ENCODE peak calls at places on chromosomes 2 and 18, in eight cellular contexts. U, R, O, T, J, M, K and S are unnamed samples.

GRCh38 chr2:182761903-182762302 is 45.8 kb downstream of the DNAJC10 start:
- DNase-seq in J (no peak), K (no peak), U (no peak), M (peak; percentile 10), R (no peak), O (peak; percentile 55), T (no peak), S (peak; percentile 5)

GRCh38 chr2:211875488-211875887 is 663.1 kb downstream of the ERBB4 start:
- DNase-seq in R (no peak), O (peak; percentile 29), U (no peak), M (no peak), K (no peak), J (no peak), T (no peak), S (no peak)

GRCh38 chr2:61210332-61210981 is 48.5 kb downstream of the C2orf74 start:
- DNase-seq in R (no peak), K (peak; percentile 75), O (peak; percentile 70), M (peak; percentile 10), J (no peak), U (no peak), T (no peak), S (peak; percentile 31)

GRCh38 chr2:217289153-217289908 is 429.5 kb upstream of the TNP1 start:
- DNase-seq in M (no peak), R (no peak), T (peak; percentile 60), K (no peak), U (no peak), O (no peak), J (peak; percentile 43), S (no peak)

GRCh38 chr18:69490813-69491212 is 90.1 kb downstream of the DOK6 start:
- DNase-seq in T (no peak), M (peak; percentile 74), J (no peak), K (peak; percentile 21), U (no peak), R (no peak), O (peak; percentile 66), S (no peak)

GRCh38 chr18:3081558-3081957 is 68.6 kb upstream of the LPIN2 start:
- DNase-seq in J (no peak), K (no peak), O (no peak), U (no peak), M (no peak), R (no peak), T (no peak), S (no peak)

GRCh38 chr2:226985227-226985946 is 149.5 kb downstream of the RHBDD1 start:
- DNase-seq in K (peak; percentile 79), T (peak; percentile 17), J (peak; percentile 41), O (peak; percentile 84), M (peak; percentile 62), R (no peak), U (no peak), S (peak; percentile 57)

GRCh38 chr2:11698009-11698922 is 28.3 kb upstream of the NTSR2 start:
- DNase-seq in J (no peak), R (no peak), M (no peak), K (peak; percentile 68), U (peak; percentile 80), O (peak; percentile 31), T (no peak), S (no peak)

GRCh38 chr2:29129586-29130281 is 14.5 kb downstream of the CLIP4 start:
- DNase-seq in J (no peak), U (no peak), R (no peak), O (peak; percentile 41), T (no peak), K (no peak), M (no peak), S (peak; percentile 18)

GRCh38 chr2:58870704-58871103 is 629.6 kb upstream of the FANCL start:
- DNase-seq in O (no peak), R (no peak), T (no peak), U (no peak), J (no peak), M (no peak), K (no peak), S (no peak)

GRCh38 chr18:23650963-23651927 is 11.5 kb downstream of the ANKRD29 start:
- DNase-seq in R (no peak), O (peak; percentile 21), M (peak; percentile 52), K (peak; percentile 80), J (no peak), U (no peak), T (no peak), S (no peak)

GRCh38 chr18:57931038-57931437 is 113.0 kb upstream of the NEDD4L start:
- DNase-seq in U (no peak), M (no peak), R (no peak), O (no peak), K (no peak), J (no peak), T (no peak), S (no peak)

GRCh38 chr18:50582500-50582899 is 22.6 kb downstream of the MAPK4 start:
- DNase-seq in K (no peak), T (no peak), O (no peak), M (no peak), J (no peak), U (peak; percentile 78), R (no peak), S (no peak)

GRCh38 chr2:219289537-219290361 is 10.6 kb downstream of the DNAJB2 start:
- DNase-seq in U (peak; percentile 84), M (peak; percentile 89), R (no peak), K (peak; percentile 79), O (peak; percentile 73), J (no peak), T (no peak), S (peak; percentile 77)

GRCh38 chr18:62372156-62372555 is 47.0 kb downstream of the TNFRSF11A start:
- DNase-seq in O (no peak), J (no peak), U (no peak), K (no peak), R (no peak), T (no peak), M (no peak), S (no peak)

GRCh38 chr2:56871641-56872040 is 687.9 kb downstream of the CCDC85A start:
- DNase-seq in O (peak; percentile 51), J (no peak), U (no peak), R (no peak), M (no peak), T (no peak), K (peak; percentile 62), S (peak; percentile 6)

GRCh38 chr2:68734688-68735525 is at the start of gene ARHGAP25:
- DNase-seq in O (peak; percentile 38), R (no peak), M (no peak), U (no peak), K (no peak), T (no peak), J (no peak), S (no peak)

GRCh38 chr2:17547737-17548136 is 7.2 kb downstream of the VSNL1 start:
- DNase-seq in J (no peak), O (no peak), M (no peak), T (no peak), R (no peak), K (no peak), U (no peak), S (no peak)

GRCh38 chr2:151976945-151977353 is 121.9 kb downstream of the CACNB4 start:
- DNase-seq in M (no peak), O (no peak), T (no peak), J (no peak), U (no peak), K (no peak), R (no peak), S (no peak)

GRCh38 chr2:109376796-109377495 is 236.8 kb downstream of the SEPTIN10 start:
- DNase-seq in O (no peak), K (peak; percentile 39), U (no peak), T (no peak), R (no peak), M (no peak), J (peak; percentile 22), S (no peak)

GRCh38 chr18:79882522-79883241 is 68.8 kb downstream of the SLC66A2 start:
- DNase-seq in K (no peak), T (no peak), M (no peak), O (no peak), R (no peak), J (peak; percentile 54), U (peak; percentile 28), S (no peak)

GRCh38 chr18:9854801-9855676 is 30.7 kb upstream of the TXNDC2 start:
- DNase-seq in U (no peak), J (no peak), T (no peak), R (no peak), K (no peak), O (peak; percentile 91), M (no peak), S (no peak)

GRCh38 chr2:241223211-241224067 is 35.0 kb downstream of the ANO7 start:
- DNase-seq in M (no peak), U (peak; percentile 25), R (no peak), J (no peak), O (no peak), K (peak; percentile 30), T (no peak), S (no peak)

GRCh38 chr2:10552871-10553245 is 104.7 kb upstream of the ODC1 start:
- DNase-seq in K (no peak), J (no peak), O (no peak), U (no peak), R (no peak), M (no peak), T (no peak), S (no peak)

GRCh38 chr18:416928-417327 is 83.6 kb downstream of the COLEC12 start:
- DNase-seq in T (no peak), R (no peak), K (no peak), M (no peak), J (no peak), O (peak; percentile 34), U (no peak), S (no peak)

GRCh38 chr18:5630057-5630765 is 86.4 kb upstream of the EPB41L3 start:
- DNase-seq in O (no peak), M (peak; percentile 66), J (peak; percentile 95), K (no peak), T (peak; percentile 88), R (no peak), U (peak; percentile 86), S (peak; percentile 59)

GRCh38 chr2:227472265-227473018 is 486 bp downstream of the AGFG1 start:
- DNase-seq in R (no peak), O (peak; percentile 59), K (no peak), U (peak; percentile 57), J (peak; percentile 90), T (peak; percentile 39), M (peak; percentile 74), S (no peak)

GRCh38 chr2:23524261-23524706 is 139.3 kb downstream of the KLHL29 start:
- DNase-seq in U (no peak), O (peak; percentile 20), J (no peak), K (peak; percentile 39), M (peak; percentile 70), T (no peak), R (no peak), S (peak; percentile 47)

GRCh38 chr2:191678437-191679110 is 638 bp downstream of the NABP1 start:
- DNase-seq in T (peak; percentile 25), M (peak; percentile 29), R (peak; percentile 54), K (no peak), O (peak; percentile 56), J (peak; percentile 61), U (peak; percentile 64), S (peak; percentile 25)